ENCODE peak calls at places on chromosomes 2 and 18, in six cellular contexts. Q is sigmoid colon, N is SK-N-SH, R is HepG2, E is A549, Y is ovary. S is an unnamed sample. For H3K4me1, the result is how much of the 10 kb centered on the place peaks cover.

GRCh38 chr18:67517224-67517765 is 775 bp upstream of the DSEL start:
- DNase-seq in Y (peak), E (no peak), Q (peak), N (no peak), R (no peak), S (no peak)

GRCh38 chr2:161044095-161044874 is 115.9 kb upstream of the TANK start:
- DNase-seq in R (no peak), Q (no peak), Y (peak), N (no peak), E (no peak), S (no peak)

GRCh38 chr18:7824970-7825369 is 257.9 kb downstream of the PTPRM start:
- DNase-seq in Y (no peak), R (no peak), Q (no peak), E (no peak), N (no peak), S (no peak)

GRCh38 chr18:43578636-43579203 is 301.4 kb upstream of the SYT4 start:
- DNase-seq in R (no peak), Q (no peak), N (no peak), E (no peak), Y (no peak), S (no peak)

GRCh38 chr2:37472959-37473358 is 128.5 kb downstream of the QPCT start:
- DNase-seq in R (no peak), Q (no peak), E (no peak), N (no peak), Y (no peak), S (peak)

GRCh38 chr2:202512176-202512575 is 122.6 kb upstream of the FAM117B start:
- DNase-seq in N (no peak), Q (no peak), E (no peak), Y (no peak), R (no peak), S (no peak)

GRCh38 chr2:238509151-238509820 is 82.6 kb downstream of the ASB1 start:
- DNase-seq in Y (no peak), Q (no peak), N (no peak), E (no peak), R (no peak), S (no peak)

GRCh38 chr2:220966636-220967035 is 605.5 kb downstream of the EPHA4 start:
- DNase-seq in E (no peak), Q (no peak), N (no peak), R (no peak), Y (no peak), S (no peak)

GRCh38 chr18:23971656-23972230 is 42.8 kb upstream of the TTC39C start:
- DNase-seq in E (no peak), N (no peak), R (no peak), Q (no peak), Y (no peak), S (no peak)

GRCh38 chr2:179020156-179020750 is 29.7 kb downstream of the CCDC141 start:
- DNase-seq in Q (no peak), E (no peak), Y (no peak), N (peak), R (peak), S (no peak)

GRCh38 chr2:217415316-217415715 is 555.5 kb upstream of the TNP1 start:
- DNase-seq in N (no peak), Y (no peak), Q (no peak), R (no peak), E (no peak), S (no peak)

GRCh38 chr2:207112397-207112796 is 53.4 kb downstream of the KLF7 start:
- DNase-seq in E (no peak), R (no peak), Y (no peak), Q (no peak), N (no peak), S (no peak)

GRCh38 chr2:240524963-240525718 is 32.6 kb downstream of the ANKMY1 start:
- DNase-seq in Q (no peak), N (no peak), Y (no peak), R (no peak), E (no peak), S (no peak)

GRCh38 chr2:221346411-221346810 is 225.7 kb downstream of the EPHA4 start:
- DNase-seq in Q (no peak), R (no peak), N (no peak), E (no peak), Y (peak), S (no peak)

GRCh38 chr18:26488417-26489009 is 59.8 kb downstream of the KCTD1 start:
- DNase-seq in Q (no peak), Y (no peak), N (no peak), E (no peak), R (no peak), S (no peak)

GRCh38 chr18:8942021-8942908 is 160.2 kb upstream of the NDUFV2 start:
- DNase-seq in R (no peak), N (no peak), Y (no peak), Q (no peak), E (no peak), S (no peak)

GRCh38 chr2:132037527-132038178 is 124.1 kb downstream of the ANKRD30BL start:
- DNase-seq in N (peak), E (no peak), R (no peak), Q (peak), Y (no peak), S (no peak)

GRCh38 chr18:51191139-51191717 is 6.3 kb downstream of the MEX3C start:
- DNase-seq in R (no peak), E (no peak), Y (no peak), Q (no peak), N (no peak), S (no peak)

GRCh38 chr2:203038586-203038985 is 23.9 kb downstream of the NBEAL1 start:
- DNase-seq in Q (no peak), Y (no peak), N (no peak), R (no peak), E (no peak), S (no peak)

GRCh38 chr2:11056614-11057013 is 98.7 kb upstream of the SLC66A3 start:
- DNase-seq in R (no peak), Y (no peak), E (no peak), N (peak), Q (no peak), S (no peak)

GRCh38 chr18:56661414-56662101 is 10.4 kb downstream of the WDR7 start:
- DNase-seq in E (no peak), N (no peak), Y (no peak), Q (no peak), R (no peak), S (no peak)

GRCh38 chr2:127175406-127175805 is 44.7 kb downstream of the CYP27C1 start:
- DNase-seq in N (no peak), E (no peak), Q (peak), Y (peak), R (no peak), S (no peak)

GRCh38 chr18:13273800-13274199 is 55.2 kb downstream of the LDLRAD4 start:
- DNase-seq in N (no peak), E (no peak), R (no peak), Y (no peak), Q (no peak), S (no peak)

GRCh38 chr2:197174539-197175094 is 136.0 kb downstream of the ANKRD44 start:
- DNase-seq in N (no peak), R (no peak), Q (no peak), E (no peak), Y (no peak), S (no peak)

GRCh38 chr18:62807406-62807805 is 92.1 kb downstream of the PHLPP1 start:
- DNase-seq in R (no peak), Q (no peak), Y (no peak), E (no peak), N (no peak), S (no peak)

GRCh38 chr18:51153659-51154371 is 43.7 kb downstream of the MEX3C start:
- DNase-seq in N (peak), Y (no peak), R (no peak), E (no peak), Q (no peak), S (peak)

GRCh38 chr2:223501604-223502003 is 100.6 kb downstream of the SCG2 start:
- DNase-seq in Y (no peak), N (no peak), E (no peak), Q (no peak), R (no peak), S (no peak)

GRCh38 chr2:32825291-32825712 is 121.5 kb upstream of the LTBP1 start:
- DNase-seq in N (peak), R (no peak), E (no peak), Y (peak), Q (no peak), S (no peak)

GRCh38 chr2:189560273-189560586 is 20.4 kb downstream of the SLC40A1 start:
- DNase-seq in Q (no peak), N (no peak), Y (no peak), E (no peak), R (no peak), S (no peak)

GRCh38 chr18:13910986-13911385 is 4.3 kb downstream of the MC2R start:
- DNase-seq in Q (no peak), R (no peak), E (no peak), N (no peak), Y (no peak), S (no peak)

GRCh38 chr18:39485696-39486095 is 1920.1 kb upstream of the CELF4 start:
- DNase-seq in N (peak), Q (no peak), R (no peak), Y (no peak), E (no peak), S (no peak)

GRCh38 chr2:74039611-74040010 is 54.9 kb downstream of the TET3 start:
- DNase-seq in Q (no peak), R (no peak), Y (no peak), E (no peak), N (no peak), S (no peak)

GRCh38 chr2:191691016-191691725 is 13.2 kb downstream of the NABP1 start:
- DNase-seq in N (peak), Y (no peak), E (peak), Q (no peak), R (peak), S (no peak)

GRCh38 chr18:57806891-57807280 is 3.8 kb upstream of the ATP8B1 start:
- DNase-seq in N (no peak), Y (no peak), Q (no peak), R (no peak), E (peak), S (no peak)

GRCh38 chr2:211503856-211504255 is 947.5 kb downstream of the CPS1 start:
- DNase-seq in E (no peak), R (no peak), Q (no peak), Y (no peak), N (no peak), S (no peak)

GRCh38 chr2:235545369-235546150 is 51.7 kb downstream of the AGAP1 start:
- DNase-seq in N (no peak), R (no peak), E (no peak), Y (no peak), Q (peak), S (no peak)

GRCh38 chr18:58590231-58590630 is 38.7 kb downstream of the ALPK2 start:
- DNase-seq in Q (peak), E (no peak), N (no peak), R (peak), Y (peak), S (no peak)

DNA sequence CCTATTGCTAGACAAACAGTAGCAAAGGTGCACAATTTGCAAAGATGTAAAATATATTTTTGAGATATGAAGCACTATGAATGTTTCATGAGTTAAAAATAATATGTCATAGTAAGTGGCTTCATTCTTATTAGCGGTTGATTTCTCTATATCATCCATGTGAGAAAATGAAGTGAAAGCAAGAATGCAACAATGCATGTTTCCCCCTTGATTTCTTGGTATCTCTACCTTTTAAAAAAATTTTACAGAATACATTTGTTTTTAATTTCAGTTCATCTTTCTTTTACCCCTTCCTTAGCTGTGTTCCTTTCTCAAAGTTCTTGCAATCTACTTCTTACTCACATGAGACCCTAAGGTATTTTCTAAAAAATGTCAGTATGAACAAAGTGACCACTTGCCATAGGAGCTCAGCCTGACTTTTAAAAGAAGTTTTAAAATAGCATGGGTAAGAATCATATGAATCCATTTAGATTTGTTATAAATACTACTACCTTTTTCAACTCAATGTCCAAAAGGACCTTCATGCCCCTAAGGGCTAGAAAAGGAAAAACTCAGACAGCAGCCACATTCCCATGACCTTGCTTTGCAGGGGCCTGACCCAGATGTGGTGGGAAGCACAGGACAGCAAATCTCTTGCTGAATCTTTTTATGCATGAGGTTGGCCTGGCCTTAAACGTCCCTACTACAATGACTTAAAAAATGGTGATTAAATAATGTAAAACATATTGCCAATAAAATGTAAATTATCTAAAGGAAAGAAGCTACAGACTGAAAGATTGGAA is 14.8 kb upstream of the SLC38A11 start:
- DNase-seq in Y (no peak), E (no peak), N (no peak), R (no peak), Q (no peak), S (no peak)
- H3K27ac ChIP-seq in Y (no peak), E (no peak), N (no peak), R (no peak), Q (no peak), S (no peak)

DNA sequence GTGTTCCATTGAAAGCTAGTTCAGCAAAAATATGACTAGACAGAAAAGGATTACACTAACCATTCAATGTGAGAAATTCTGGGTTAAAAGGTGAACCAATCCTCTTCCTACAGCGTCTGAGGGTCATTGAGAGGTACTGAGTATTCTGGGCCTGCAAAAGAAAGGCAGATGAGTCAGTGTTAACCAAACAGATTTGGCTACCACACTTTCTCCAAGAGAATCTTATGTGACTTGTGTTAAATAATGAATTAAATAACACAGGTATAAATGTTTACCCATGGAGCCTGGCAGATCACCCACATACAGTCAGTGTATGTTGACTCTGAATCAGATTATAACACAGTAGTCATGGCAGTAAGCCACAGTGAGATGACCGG is 266.1 kb downstream of the MREG start:
- DNase-seq in R (peak), N (no peak), E (no peak), Y (no peak), Q (no peak), S (no peak)
- TF ChIP-seq EP300 in R (no peak), N (no peak), E (no peak), Y (no peak), Q (no peak), S (no peak)

GRCh38 chr2:144432014-144432413 is 87.9 kb downstream of the ZEB2 start:
- DNase-seq in Y (no peak), Q (no peak), R (no peak), N (no peak), E (no peak), S (no peak)
- H3K4me1 ChIP-seq in Y (under half), Q (under half), R (under half), N (under half), E (under half), S (under half)

GRCh38 chr2:64554117-64554516 is 30.0 kb downstream of the AFTPH start:
- DNase-seq in Y (no peak), R (no peak), N (no peak), E (no peak), Q (no peak), S (no peak)

GRCh38 chr2:64548795-64549194 is 24.7 kb downstream of the AFTPH start:
- DNase-seq in R (no peak), Q (no peak), E (no peak), Y (no peak), N (no peak), S (no peak)

GRCh38 chr2:64551851-64552250 is 27.7 kb downstream of the AFTPH start:
- DNase-seq in Q (no peak), N (no peak), Y (no peak), R (no peak), E (no peak), S (no peak)

DNA sequence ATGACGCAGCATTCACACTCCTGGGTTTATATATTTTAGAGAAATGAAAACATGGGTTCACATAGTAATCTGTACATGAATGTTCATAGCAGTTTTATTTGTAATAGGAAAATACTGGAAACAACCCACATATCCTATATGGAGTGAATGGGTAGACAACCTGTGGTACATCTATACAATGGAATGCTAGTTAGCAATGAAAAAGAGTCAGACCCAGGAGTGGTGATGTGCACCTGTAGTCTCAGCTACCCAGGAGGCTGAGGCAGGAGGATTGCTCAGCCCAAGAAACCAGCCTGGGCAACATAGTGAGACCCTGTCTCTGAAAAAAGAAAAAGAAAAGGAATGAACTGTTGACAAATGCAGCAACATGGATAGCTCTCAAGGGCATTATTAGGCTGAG is 25.9 kb downstream of the AFTPH start:
- DNase-seq in R (no peak), N (no peak), Y (no peak), E (no peak), Q (no peak), S (no peak)
- H3K27ac ChIP-seq in R (no peak), N (no peak), Y (no peak), E (no peak), Q (no peak), S (no peak)

DNA sequence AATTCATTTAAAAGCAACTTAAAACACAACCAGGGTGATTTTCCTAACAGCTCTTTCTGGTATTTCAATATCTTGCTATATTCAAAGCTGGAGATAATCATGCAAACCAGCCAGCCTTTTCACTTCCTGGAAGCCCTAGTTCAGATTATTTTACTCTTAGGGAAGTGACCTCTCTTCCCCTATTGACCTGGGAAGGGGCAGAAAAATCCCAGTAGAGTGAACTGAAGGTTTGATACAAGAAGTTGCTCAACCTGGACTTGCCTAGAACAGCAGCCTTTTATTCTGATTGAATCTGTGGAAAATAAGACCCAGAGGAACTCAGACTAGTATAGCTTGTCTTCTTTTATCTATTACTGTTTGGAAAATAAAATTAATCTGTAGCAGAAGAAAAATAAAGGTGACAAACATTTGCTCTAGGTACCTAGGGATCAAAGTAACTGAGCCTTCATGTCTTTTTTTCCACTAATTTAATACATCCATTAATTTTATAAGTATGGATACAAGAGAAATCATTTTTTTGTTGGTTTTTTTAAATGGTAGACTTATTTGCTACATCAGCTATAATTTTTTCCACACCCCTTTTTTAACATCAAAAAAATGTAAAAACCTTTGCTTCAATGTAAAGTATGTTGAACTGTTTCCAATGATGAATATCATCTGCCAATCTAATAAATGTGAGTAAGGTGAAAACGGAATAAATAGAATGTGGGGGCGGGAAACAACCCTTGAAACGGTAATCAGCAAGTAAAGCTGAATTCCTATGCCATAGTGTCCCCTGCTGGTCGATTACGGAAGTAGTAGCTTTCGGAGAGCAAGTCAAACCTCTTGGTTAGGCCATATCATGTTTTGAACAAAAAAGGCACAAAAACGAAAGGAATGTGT is 629.9 kb downstream of the NRXN1 start:
- DNase-seq in E (peak), Q (peak), R (peak), Y (no peak), N (peak), S (peak)
- TF ChIP-seq EP300 in E (no peak), Q (no peak), R (no peak), Y (no peak), N (no peak), S (no peak)

DNA sequence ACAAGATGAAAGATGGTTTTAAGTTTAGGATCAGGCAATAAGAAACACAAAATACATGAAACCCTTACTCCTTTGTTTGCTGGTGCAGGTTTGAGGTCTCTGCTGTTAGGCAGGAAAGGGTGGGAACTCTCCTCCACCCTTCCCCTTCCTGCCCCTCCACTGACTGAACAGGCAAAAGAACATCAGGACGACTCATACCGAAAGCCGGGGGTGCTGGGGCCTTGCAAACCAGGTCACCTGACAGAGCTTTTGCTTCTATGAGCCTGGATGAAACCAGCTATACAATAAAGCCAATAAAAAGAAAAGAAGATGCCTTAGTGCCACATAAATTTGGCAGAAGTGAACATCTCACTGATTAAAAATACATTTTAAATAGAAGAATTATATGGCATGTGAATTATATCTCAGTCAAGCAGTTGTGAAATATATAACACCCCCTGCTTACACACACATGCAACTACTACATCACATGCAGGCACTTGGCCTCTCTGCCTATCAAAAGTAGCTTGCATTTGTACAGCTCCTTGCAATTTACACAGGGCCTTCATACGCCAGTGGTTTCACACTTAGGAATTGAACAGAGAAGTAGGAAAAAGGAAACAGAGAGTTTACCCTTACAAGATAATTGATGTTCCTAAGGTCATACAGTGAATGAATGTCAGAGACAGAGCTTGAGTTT is 215.1 kb upstream of the TRIB2 start:
- DNase-seq in Q (peak), E (no peak), R (no peak), Y (no peak), N (no peak), S (peak)
- H3K4me1 ChIP-seq in Q (under half), E (under half), R (under half), Y (under half), N (under half), S (under half)

GRCh38 chr2:61949458-61950107 is 44.1 kb downstream of the COMMD1 start:
- DNase-seq in E (no peak), N (no peak), R (no peak), Q (peak), Y (no peak), S (no peak)
- H3K27ac ChIP-seq in E (peak), N (no peak), R (peak), Q (peak), Y (no peak), S (no peak)